ENCODE peak calls at places on chromosomes 3 and 15, in four cellular contexts. H, P, N and V are unnamed samples.

GRCh38 chr3:97961276-97961623 is 11.0 kb downstream of the RIOX2 start:
- DNase-seq in P (no peak), N (no peak), H (no peak), V (no peak)

GRCh38 chr3:129259612-129260477 is 10.4 kb downstream of the COPG1 start:
- DNase-seq in P (no peak), H (no peak), N (no peak), V (no peak)

GRCh38 chr3:52193059-52193458 is 4.9 kb upstream of the ALAS1 start:
- DNase-seq in P (no peak), H (peak), N (peak), V (no peak)

GRCh38 chr3:58535531-58536500 is 1.2 kb downstream of the ACOX2 start:
- DNase-seq in H (no peak), N (no peak), P (no peak), V (peak)

GRCh38 chr3:128217702-128218475 is 64.6 kb downstream of the EEFSEC start:
- DNase-seq in H (no peak), P (no peak), N (no peak), V (no peak)

GRCh38 chr3:33908209-33908851 is 109.9 kb downstream of the PDCD6IP start:
- DNase-seq in N (no peak), P (no peak), H (no peak), V (no peak)

GRCh38 chr3:157913751-157914150 is 192.5 kb downstream of the SHOX2 start:
- DNase-seq in P (no peak), N (no peak), H (no peak), V (no peak)

GRCh38 chr3:185253645-185254410 is at the start of gene EHHADH:
- DNase-seq in P (peak), N (no peak), H (peak), V (no peak)

GRCh38 chr3:119808244-119808643 is 26.3 kb downstream of the NR1I2 start:
- DNase-seq in N (no peak), H (no peak), P (no peak), V (no peak)

GRCh38 chr3:14598143-14598569 is 53.4 kb upstream of the CCDC174 start:
- DNase-seq in H (peak), P (peak), N (no peak), V (peak)

GRCh38 chr3:142597898-142598297 is 1.7 kb downstream of the PLS1 start:
- DNase-seq in P (no peak), N (no peak), H (no peak), V (no peak)

GRCh38 chr3:190516416-190516815 is 2.5 kb downstream of the IL1RAP start:
- DNase-seq in H (no peak), P (no peak), N (no peak), V (no peak)

GRCh38 chr3:190514163-190515153 is 573 bp downstream of the IL1RAP start:
- DNase-seq in H (peak), P (no peak), N (peak), V (peak)

GRCh38 chr3:190513409-190514162 is at the start of gene IL1RAP:
- DNase-seq in N (peak), H (peak), P (peak), V (peak)

GRCh38 chr3:190519886-190520285 is 6.0 kb downstream of the IL1RAP start:
- DNase-seq in H (no peak), N (no peak), P (no peak), V (no peak)

GRCh38 chr3:190517696-190518095 is 3.8 kb downstream of the IL1RAP start:
- DNase-seq in H (no peak), P (no peak), N (no peak), V (no peak)
- TF ChIP-seq CTCF in H (no peak), P (no peak), N (no peak), V (no peak)

GRCh38 chr15:90901799-90902655 is 1.1 kb upstream of the MAN2A2 start:
- DNase-seq in N (peak), P (peak), H (peak), V (peak)
- TF ChIP-seq CTCF in N (peak), P (peak), H (peak), V (peak)

GRCh38 chr3:190877925-190878324 is 15.4 kb upstream of the GMNC start:
- DNase-seq in N (no peak), H (no peak), P (no peak), V (no peak)
- TF ChIP-seq CTCF in N (no peak), H (no peak), P (peak), V (no peak)

DNA sequence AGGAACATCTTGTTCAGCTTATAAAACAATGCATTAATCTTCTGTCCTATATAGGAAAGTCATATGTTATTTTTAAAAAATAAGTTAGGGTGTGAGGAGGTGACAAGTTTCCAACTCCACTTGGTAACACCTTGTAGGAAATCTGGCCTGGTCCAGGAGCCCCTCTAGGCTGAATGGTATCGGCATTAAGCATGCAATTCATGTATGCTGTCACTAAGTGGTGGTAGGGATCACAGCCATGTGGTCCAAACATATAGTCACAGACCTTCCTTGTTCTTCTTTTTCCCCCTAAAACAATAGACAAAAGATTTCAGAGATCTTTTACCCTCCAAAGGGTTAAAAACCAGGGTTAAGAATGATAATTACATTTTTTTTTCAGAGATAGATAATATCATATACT is 4.2 kb upstream of the APBA2 start:
- DNase-seq in N (no peak), P (no peak), H (no peak), V (no peak)
- TF ChIP-seq CTCF in N (no peak), P (no peak), H (no peak), V (no peak)